ENCODE peak calls at places on chromosomes 4 and X, in ten cellular contexts. O, D, N, Q, H, E, W, J, Z and C are unnamed samples.

GRCh38 chr4:27217261-27217769 is 356.7 kb downstream of the STIM2 start:
- DNase-seq in J (no peak), W (no peak), H (no peak), Z (no peak), E (no peak), D (no peak), N (no peak), O (peak; percentile 85), Q (no peak), C (no peak)

GRCh38 chrX:86102341-86102740 is 45.9 kb upstream of the DACH2 start:
- DNase-seq in E (no peak), Q (no peak), J (no peak), D (no peak), O (no peak), W (no peak), N (no peak), H (no peak), Z (no peak), C (no peak)

GRCh38 chr4:98601719-98602118 is 56.7 kb downstream of the TSPAN5 start:
- DNase-seq in H (no peak), N (no peak), O (peak; percentile 16), E (no peak), D (peak; percentile 29), J (no peak), Q (no peak), Z (no peak), W (no peak), C (no peak)

GRCh38 chr4:88823058-88823919 is 125.7 kb upstream of the NAP1L5 start:
- DNase-seq in O (peak; percentile 87), Q (peak; percentile 71), Z (peak; percentile 97), J (peak; percentile 86), E (peak; percentile 85), D (peak; percentile 92), N (peak; percentile 85), H (peak; percentile 92), W (peak; percentile 78), C (peak; percentile 89)

GRCh38 chr4:152962160-152962559 is 26.0 kb downstream of the FHDC1 start:
- DNase-seq in D (no peak), Q (no peak), J (no peak), O (no peak), E (no peak), H (no peak), W (no peak), N (no peak), Z (no peak), C (no peak)

GRCh38 chr4:79201976-79202375 is 123.9 kb downstream of the NAA11 start:
- DNase-seq in W (no peak), Q (no peak), H (no peak), D (no peak), N (no peak), J (no peak), O (no peak), E (no peak), Z (no peak), C (no peak)

GRCh38 chr4:88985088-88985779 is 71.8 kb downstream of the FAM13A start:
- DNase-seq in H (no peak), E (peak; percentile 75), W (no peak), N (no peak), D (no peak), Z (no peak), Q (no peak), O (no peak), J (no peak), C (no peak)

GRCh38 chrX:103488332-103488731 is 31.0 kb downstream of the RAB40A start:
- DNase-seq in E (no peak), H (no peak), D (peak; percentile 6), Q (no peak), Z (no peak), J (peak; percentile 38), W (no peak), O (peak; percentile 45), N (no peak), C (no peak)

GRCh38 chr4:99946346-99947189 is at the start of gene DNAJB14:
- DNase-seq in J (peak; percentile 88), H (peak; percentile 87), N (peak; percentile 54), Q (peak; percentile 68), Z (peak; percentile 71), E (peak; percentile 46), W (peak; percentile 86), O (peak; percentile 77), D (peak; percentile 81), C (peak; percentile 83)

GRCh38 chrX:38890963-38891362 is 89.7 kb downstream of the MID1IP1 start:
- DNase-seq in E (no peak), D (no peak), N (no peak), Q (no peak), Z (no peak), H (no peak), W (no peak), O (no peak), J (no peak), C (no peak)

GRCh38 chrX:2708601-2709200 is 17.6 kb downstream of the CD99 start:
- DNase-seq in O (no peak), N (no peak), H (no peak), Z (no peak), D (no peak), E (no peak), W (peak; percentile 43), Q (peak; percentile 70), J (no peak), C (no peak)

GRCh38 chr4:98706200-98706813 is 47.9 kb upstream of the TSPAN5 start:
- DNase-seq in W (peak; percentile 58), Q (peak; percentile 18), N (no peak), E (no peak), D (no peak), Z (no peak), J (no peak), O (no peak), H (no peak), C (no peak)

GRCh38 chr4:142645478-142646108 is 200.5 kb downstream of the INPP4B start:
- DNase-seq in W (peak; percentile 73), Z (no peak), H (peak; percentile 19), E (no peak), N (no peak), D (peak; percentile 78), O (no peak), J (no peak), Q (no peak), C (no peak)

GRCh38 chr4:87353592-87353991 is 30.9 kb upstream of the HSD17B13 start:
- DNase-seq in J (peak; percentile 69), D (peak; percentile 67), H (peak; percentile 48), O (peak; percentile 67), Z (peak; percentile 16), N (no peak), E (peak; percentile 48), Q (no peak), W (no peak), C (no peak)

GRCh38 chr4:54363037-54363436 is 133.9 kb downstream of the PDGFRA start:
- DNase-seq in W (no peak), Q (no peak), E (no peak), Z (no peak), H (no peak), J (no peak), N (no peak), O (peak; percentile 42), D (no peak), C (no peak)
- H3K9me3 ChIP-seq in W (no peaks in the 10 kb centered on the region), Q (no peaks in the 10 kb centered on the region), E (no peaks in the 10 kb centered on the region), Z (no peaks in the 10 kb centered on the region), H (no peaks in the 10 kb centered on the region), J (no peaks in the 10 kb centered on the region), N (no peaks in the 10 kb centered on the region), O (no peaks in the 10 kb centered on the region), D (no peaks in the 10 kb centered on the region), C (no peaks in the 10 kb centered on the region)

GRCh38 chrX:16612257-16612987 is 37.5 kb upstream of the S100G start:
- DNase-seq in Z (no peak), J (no peak), Q (no peak), E (no peak), W (no peak), H (no peak), O (no peak), N (no peak), D (no peak), C (no peak)
- H3K27ac ChIP-seq in Z (no peak overlapping the region), J (no peak overlapping the region), Q (no peak overlapping the region), E (no peak overlapping the region), W (no peak overlapping the region), H (no peak overlapping the region), O (peak overlapping the region; percentile 97), N (no peak overlapping the region), D (no peak overlapping the region), C (no peak overlapping the region)

GRCh38 chrX:153688534-153688899 is 791 bp downstream of the SLC6A8 start:
- DNase-seq in H (no peak), O (no peak), Z (no peak), J (no peak), Q (no peak), N (no peak), D (no peak), E (no peak), W (no peak), C (no peak)

GRCh38 chrX:153685751-153686676 is 1.7 kb upstream of the SLC6A8 start:
- DNase-seq in D (no peak), Z (no peak), Q (no peak), O (no peak), E (no peak), H (no peak), N (no peak), W (no peak), J (peak; percentile 39), C (no peak)

GRCh38 chrX:153688900-153689590 is 1.3 kb downstream of the SLC6A8 start:
- DNase-seq in J (peak; percentile 49), Z (peak; percentile 45), H (peak; percentile 39), D (peak; percentile 6), E (no peak), N (peak; percentile 50), W (no peak), Q (no peak), O (peak; percentile 46), C (peak; percentile 57)

GRCh38 chrX:153688071-153688470 is 345 bp downstream of the SLC6A8 start:
- DNase-seq in J (no peak), N (no peak), Z (no peak), O (no peak), E (no peak), Q (no peak), W (no peak), D (no peak), H (no peak), C (no peak)

GRCh38 chrX:153687121-153688039 is at the start of gene SLC6A8:
- DNase-seq in E (peak; percentile 40), Q (peak; percentile 48), O (peak; percentile 61), J (peak; percentile 83), Z (peak; percentile 57), W (peak; percentile 47), N (peak; percentile 58), H (peak; percentile 79), D (peak; percentile 27), C (peak; percentile 74)
- H3K9me3 ChIP-seq in E (no peaks in the 10 kb centered on the region), Q (no peaks in the 10 kb centered on the region), O (no peaks in the 10 kb centered on the region), J (no peaks in the 10 kb centered on the region), Z (no peaks in the 10 kb centered on the region), W (no peaks in the 10 kb centered on the region), N (peaks cover 5% of the 10 kb centered on the region), H (no peaks in the 10 kb centered on the region), D (no peaks in the 10 kb centered on the region), C (peaks cover 9% of the 10 kb centered on the region)

DNA sequence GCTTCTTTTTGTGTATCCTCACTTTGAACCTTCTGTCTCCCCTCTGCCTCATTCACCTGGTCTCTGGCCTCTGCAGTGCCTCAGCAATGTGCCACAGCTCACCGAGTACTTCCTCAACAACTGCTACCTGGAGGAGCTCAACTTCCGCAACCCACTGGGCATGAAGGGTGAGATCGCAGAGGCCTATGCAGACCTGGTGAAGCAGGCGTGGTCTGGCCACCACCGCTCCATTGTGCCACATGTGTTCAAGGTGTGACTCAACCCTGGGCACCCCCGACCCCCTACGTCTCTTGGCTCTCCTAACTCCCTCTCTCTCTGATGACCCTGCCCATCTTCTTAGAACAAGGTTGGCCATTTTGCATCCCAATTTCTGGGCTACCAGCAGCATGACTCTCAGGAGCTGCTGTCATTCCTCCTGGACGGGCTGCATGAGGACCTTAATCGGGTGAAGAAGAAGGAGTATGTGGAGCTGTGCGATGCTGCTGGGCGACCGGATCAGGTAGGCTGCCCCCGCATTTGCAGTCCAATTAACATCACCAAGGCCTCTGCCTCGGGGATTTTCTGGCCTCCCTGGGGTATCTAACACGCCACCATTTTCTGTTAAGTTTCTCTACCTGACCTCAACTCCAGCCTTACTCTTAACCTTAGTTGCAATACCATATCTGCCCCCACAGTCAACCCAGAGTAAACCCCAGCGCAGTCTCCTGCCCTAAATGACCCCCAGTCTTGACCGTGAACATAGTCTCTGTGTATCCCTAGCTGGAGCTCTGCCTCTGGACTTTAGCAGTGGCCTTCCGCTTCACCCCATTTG is 8.6 kb downstream of the USP11 start:
- DNase-seq in J (no peak), Z (no peak), Q (no peak), D (no peak), W (no peak), N (no peak), E (no peak), O (no peak), H (no peak), C (no peak)
- H3K27ac ChIP-seq in J (no peak overlapping the region), Z (no peak overlapping the region), Q (no peak overlapping the region), D (no peak overlapping the region), W (no peak overlapping the region), N (no peak overlapping the region), E (no peak overlapping the region), O (no peak overlapping the region), H (no peak overlapping the region), C (no peak overlapping the region)